ENCODE peak calls at places on chromosomes 6 and 20, in four cellular contexts. A is mesendoderm, W is H9, I is H1. Z is an unnamed sample.

GRCh38 chr6:157283900-157284737 is 39.2 kb downstream of the TMEM242 start:
- DNase-seq in A (no peak), W (no peak), I (no peak), Z (no peak)

GRCh38 chr20:17848649-17849048 is 119.9 kb downstream of the SNX5 start:
- DNase-seq in A (no peak), W (no peak), I (no peak), Z (no peak)

GRCh38 chr20:50420380-50420779 is 89.8 kb upstream of the PTPN1 start:
- DNase-seq in A (no peak), W (no peak), I (no peak), Z (no peak)

GRCh38 chr6:138576303-138576702 is 77.0 kb upstream of the NHSL1 start:
- DNase-seq in A (no peak), W (no peak), I (no peak), Z (no peak)

GRCh38 chr6:15253107-15254073 is 7.5 kb downstream of the JARID2 start:
- DNase-seq in A (no peak), W (no peak), I (no peak), Z (no peak)

GRCh38 chr6:166552600-166552999 is 33.9 kb downstream of the RAMACL start:
- DNase-seq in A (no peak), W (no peak), I (no peak), Z (no peak)

GRCh38 chr6:24864345-24864744 is 65.6 kb upstream of the ARMH2 start:
- DNase-seq in A (no peak), W (no peak), I (no peak), Z (peak)

GRCh38 chr6:160990847-160991410 is 640 bp upstream of the MAP3K4 start:
- DNase-seq in A (no peak), W (no peak), I (no peak), Z (peak)

GRCh38 chr6:163501440-163501839 is 86.9 kb downstream of the QKI start:
- DNase-seq in A (no peak), W (no peak), I (no peak), Z (no peak)

GRCh38 chr6:97293198-97293696 is 10.2 kb upstream of the MMS22L start:
- DNase-seq in A (no peak), W (no peak), I (no peak), Z (peak)

GRCh38 chr6:141925001-141925400 is 207.7 kb upstream of the GJE1 start:
- DNase-seq in A (peak), W (no peak), I (no peak), Z (peak)

GRCh38 chr6:143689852-143690251 is 12.1 kb downstream of the PHACTR2 start:
- DNase-seq in A (no peak), W (no peak), I (no peak), Z (no peak)

GRCh38 chr6:9494864-9495263 is 920.0 kb downstream of the TFAP2A start:
- DNase-seq in A (no peak), W (no peak), I (no peak), Z (peak)

GRCh38 chr6:96755096-96755495 is 82.2 kb downstream of the GPR63 start:
- DNase-seq in A (no peak), W (no peak), I (no peak), Z (no peak)

GRCh38 chr6:44253307-44254101 is 3.8 kb downstream of the SLC35B2 start:
- DNase-seq in A (peak), W (peak), I (no peak), Z (no peak)

GRCh38 chr6:44177691-44178423 is 19.2 kb downstream of the CAPN11 start:
- DNase-seq in A (peak), W (no peak), I (no peak), Z (peak)

GRCh38 chr20:36483919-36484808 is 57.2 kb upstream of the MYL9 start:
- DNase-seq in A (no peak), W (no peak), I (no peak), Z (peak)

GRCh38 chr20:44014807-44015732 is 100.4 kb downstream of the TOX2 start:
- DNase-seq in A (no peak), W (peak), I (no peak), Z (no peak)

GRCh38 chr20:34415079-34415478 is 52.0 kb downstream of the ITCH start:
- DNase-seq in A (no peak), W (no peak), I (no peak), Z (no peak)

GRCh38 chr20:38728911-38729642 is 4.8 kb downstream of the SLC32A1 start:
- DNase-seq in A (peak), W (peak), I (no peak), Z (no peak)

GRCh38 chr20:45318386-45318939 is 10.4 kb upstream of the MATN4 start:
- DNase-seq in A (no peak), W (no peak), I (no peak), Z (no peak)

DNA sequence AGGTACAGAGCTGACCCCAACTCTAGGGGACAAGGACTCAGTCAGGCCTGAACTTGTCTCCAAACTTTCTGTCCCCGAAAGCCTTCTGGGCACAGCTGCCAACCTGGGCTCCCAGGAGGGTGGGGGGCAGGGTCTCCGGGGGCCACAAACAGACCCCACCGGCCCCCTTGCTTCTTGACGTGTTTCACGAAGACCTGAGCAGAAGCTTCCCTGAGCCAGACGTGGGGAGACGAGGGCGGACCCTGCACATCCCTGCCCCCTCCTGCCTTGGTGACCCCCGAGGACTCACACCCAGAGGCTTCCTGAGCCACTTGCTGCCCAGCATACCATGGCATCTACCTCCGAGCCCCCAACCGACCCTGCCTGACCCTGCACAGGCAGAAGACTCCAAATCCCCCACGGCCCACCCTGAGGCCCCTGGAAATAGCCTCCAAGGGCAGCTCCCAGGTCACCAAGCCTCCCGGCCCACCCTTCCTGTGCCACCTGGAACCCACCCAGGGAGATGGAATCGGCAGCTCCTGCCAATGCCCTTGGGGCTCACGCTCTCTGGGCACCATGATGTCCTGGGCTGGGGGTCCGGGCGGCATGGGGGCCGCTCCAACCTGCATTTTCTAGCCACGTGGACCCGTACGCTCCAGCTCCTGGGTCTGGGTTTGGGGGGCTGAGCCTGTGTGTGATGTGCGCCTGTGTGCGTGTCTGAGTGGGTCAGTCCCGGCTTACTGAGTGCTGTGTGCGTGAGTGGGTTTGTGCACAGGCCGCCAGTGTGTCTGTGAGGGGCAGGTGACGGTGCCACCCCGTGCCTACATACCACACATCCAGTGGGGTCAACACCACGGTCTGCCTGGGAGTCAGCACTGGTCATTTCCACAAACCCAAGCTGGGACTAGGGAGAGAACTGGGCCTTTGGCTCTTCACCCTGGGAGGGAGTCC is 2.5 kb upstream of the PTK6 start:
- DNase-seq in A (no peak), W (no peak), I (no peak), Z (no peak)
- H2BK15ac ChIP-seq in A (no peak), W (no peak), I (no peak), Z (no peak)

GRCh38 chr20:63361507-63362425 is 617 bp upstream of the CHRNA4 start:
- DNase-seq in A (no peak), W (peak), I (no peak), Z (no peak)

GRCh38 chr20:63359164-63359934 is 1.8 kb downstream of the CHRNA4 start:
- DNase-seq in A (no peak), W (no peak), I (no peak), Z (no peak)

GRCh38 chr20:63357921-63358905 is 2.9 kb downstream of the CHRNA4 start:
- DNase-seq in A (no peak), W (no peak), I (no peak), Z (no peak)

GRCh38 chr20:63360850-63361497 is at the start of gene CHRNA4:
- DNase-seq in A (no peak), W (no peak), I (no peak), Z (no peak)

DNA sequence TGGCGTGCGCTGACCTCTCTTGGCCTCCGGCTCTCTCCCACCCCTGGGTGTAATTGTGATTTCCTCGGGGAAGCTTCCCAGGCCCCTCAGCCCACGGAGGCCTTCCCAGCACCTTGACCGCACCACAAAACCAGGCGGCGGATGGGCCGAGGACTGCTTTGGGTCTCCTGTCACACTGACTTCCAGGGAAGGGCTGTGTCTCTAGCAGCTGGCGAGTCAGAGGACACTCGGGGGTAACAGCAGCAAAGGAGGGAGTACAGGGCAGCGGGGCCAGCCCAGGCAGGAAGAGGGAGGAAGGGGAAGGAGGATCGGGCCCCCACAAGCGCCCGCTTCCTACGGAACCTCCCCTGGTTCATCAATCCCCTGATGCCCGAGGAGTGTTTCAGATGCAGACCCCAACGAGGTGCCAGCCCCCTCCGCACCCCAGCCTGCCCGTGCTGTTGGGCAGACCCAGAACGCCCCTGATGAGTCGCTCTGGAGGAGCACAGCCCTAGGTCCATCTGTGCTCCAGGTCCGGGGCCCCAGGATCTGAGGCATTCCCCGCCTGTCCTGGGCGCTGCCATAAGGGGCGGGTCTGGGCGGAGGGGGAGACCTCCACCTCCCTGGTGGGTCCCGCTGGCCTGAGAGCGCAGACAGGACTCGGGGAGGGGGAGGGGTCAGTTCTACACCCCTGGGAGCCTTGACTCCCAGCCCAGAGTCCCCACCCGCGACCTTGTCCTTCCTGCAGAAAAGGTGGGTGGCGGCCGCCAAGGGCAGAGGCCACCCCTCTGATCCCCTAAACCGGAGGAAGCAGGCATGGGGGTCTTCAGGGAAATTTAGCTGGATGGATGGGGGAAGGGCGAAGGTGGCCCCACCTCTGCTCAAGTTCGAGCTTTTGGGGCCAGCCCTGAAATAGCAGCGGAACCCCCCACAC is 956 bp downstream of the CHRNA4 start:
- DNase-seq in A (no peak), W (no peak), I (no peak), Z (no peak)
- H3K18ac ChIP-seq in A (no peak), W (no peak), I (no peak), Z (no peak)

GRCh38 chr6:119430820-119431219 is 81.3 kb upstream of the MAN1A1 start:
- DNase-seq in A (peak), W (no peak), I (no peak), Z (no peak)
- H3K56ac ChIP-seq in A (peak), W (no peak), I (no peak), Z (no peak)

DNA sequence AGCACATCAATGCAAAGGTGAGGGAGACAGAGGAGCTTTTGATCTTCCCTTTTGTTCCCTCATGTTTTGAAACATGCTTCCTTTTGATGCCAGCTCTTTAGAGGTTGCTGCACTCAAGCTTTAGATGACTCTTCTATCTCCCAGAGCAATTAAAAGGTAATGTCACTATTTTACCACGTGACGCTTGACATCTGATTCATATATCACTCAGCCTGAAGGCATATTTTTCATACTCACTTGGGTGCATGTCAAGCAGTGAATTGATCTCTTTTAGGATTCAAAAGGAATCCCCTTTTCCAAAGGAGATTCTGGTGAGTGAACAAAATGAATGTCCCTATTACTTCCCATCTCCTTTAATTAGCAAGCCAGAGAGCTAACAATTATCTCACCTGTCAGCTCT is 1026.6 kb downstream of the KIF16B start:
- DNase-seq in A (no peak), W (no peak), I (no peak), Z (no peak)
- H2BK15ac ChIP-seq in A (no peak), W (no peak), I (no peak), Z (no peak)

DNA sequence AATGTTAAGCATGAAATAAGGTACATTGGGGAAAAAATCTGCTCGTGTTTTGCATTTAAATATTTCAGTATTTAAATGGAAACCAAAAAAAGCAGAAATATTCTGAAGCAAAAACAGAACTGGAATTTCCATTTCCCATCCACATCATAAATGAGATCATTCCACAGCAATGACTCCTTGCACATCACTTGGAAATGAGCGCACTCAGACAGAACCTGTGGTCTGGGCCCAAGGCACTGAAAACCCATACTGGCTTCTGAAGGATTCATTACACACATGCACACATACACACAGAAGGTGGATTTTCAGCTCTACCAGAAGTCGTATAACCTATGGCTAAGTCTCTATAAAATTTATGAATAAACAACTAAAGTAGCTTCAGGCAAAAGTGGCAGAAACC is 174.8 kb downstream of the IBTK start:
- DNase-seq in A (no peak), W (no peak), I (no peak), Z (peak)
- H3K18ac ChIP-seq in A (no peak), W (no peak), I (no peak), Z (no peak)

GRCh38 chr20:47498606-47499005 is 3.1 kb upstream of the NCOA3 start:
- DNase-seq in A (no peak), W (no peak), I (no peak), Z (no peak)
- H3K56ac ChIP-seq in A (no peak), W (no peak), I (no peak), Z (no peak)

DNA sequence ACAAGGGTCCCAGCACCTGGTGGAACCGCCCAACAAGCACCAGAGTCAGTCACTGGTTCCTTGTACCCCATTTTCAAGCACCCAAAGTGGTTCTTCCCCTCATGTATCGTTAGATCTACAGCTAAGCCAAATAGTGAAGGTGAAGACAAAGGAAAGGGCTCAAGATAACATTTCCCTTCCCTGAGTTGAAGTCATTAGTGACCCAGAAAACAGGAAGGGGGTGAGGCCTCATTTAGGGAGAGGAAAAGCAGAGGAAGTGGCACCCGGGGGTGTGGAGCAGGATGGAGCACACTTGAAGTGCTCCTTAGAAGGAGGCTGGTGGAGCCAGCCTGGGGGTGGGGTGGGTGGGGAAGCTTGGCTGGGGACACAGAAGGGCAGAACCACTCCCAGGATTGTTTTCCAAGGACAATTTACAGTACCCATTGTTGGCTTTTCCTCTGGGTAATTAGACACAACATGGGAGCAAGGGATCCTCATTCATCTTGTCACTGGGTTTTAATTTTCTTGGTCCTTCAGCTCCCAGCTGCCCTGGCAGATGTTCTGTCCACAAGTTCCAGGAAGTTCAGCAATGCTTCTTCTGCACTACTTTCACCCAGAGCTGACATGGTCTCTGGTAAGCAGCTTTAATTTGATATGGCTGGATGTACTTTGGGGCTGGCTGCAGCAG is 73.3 kb upstream of the CD93 start:
- DNase-seq in A (no peak), W (peak), I (no peak), Z (no peak)
- H2BK15ac ChIP-seq in A (no peak), W (no peak), I (no peak), Z (no peak)

GRCh38 chr6:32836873-32837272 is 1.7 kb downstream of the TAP2 start:
- DNase-seq in A (no peak), W (no peak), I (no peak), Z (no peak)

GRCh38 chr6:32835167-32835893 is 3.2 kb downstream of the TAP2 start:
- DNase-seq in A (no peak), W (no peak), I (no peak), Z (no peak)

GRCh38 chr6:32838114-32838958 is at the start of gene TAP2:
- DNase-seq in A (peak), W (peak), I (no peak), Z (peak)

GRCh38 chr6:32839356-32839755 is 817 bp upstream of the TAP2 start:
- DNase-seq in A (no peak), W (no peak), I (no peak), Z (no peak)

DNA sequence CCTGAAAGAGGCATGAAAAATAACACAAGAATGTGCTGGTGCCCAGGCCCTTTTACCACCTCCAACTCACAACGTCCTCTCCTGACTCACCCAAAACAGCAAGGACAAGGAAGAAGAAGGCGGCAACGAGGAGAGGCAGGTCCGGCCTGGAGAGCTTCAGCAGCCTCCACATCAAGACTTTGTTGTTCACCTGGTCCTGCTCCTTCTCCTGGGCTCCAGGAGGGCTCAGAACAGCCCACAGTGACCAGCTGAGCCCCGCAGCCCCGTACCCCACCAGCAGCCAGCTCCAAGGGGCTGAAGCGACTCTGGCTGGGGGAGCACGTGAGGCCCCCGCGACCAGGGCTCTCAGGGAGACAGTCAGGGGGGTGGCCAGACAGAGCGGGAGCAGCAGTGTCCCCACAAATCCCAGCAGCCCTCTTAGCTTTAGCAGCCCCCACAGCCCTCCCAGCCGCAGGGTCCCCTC is 857 bp downstream of the TAP2 start:
- DNase-seq in A (peak), W (no peak), I (no peak), Z (no peak)
- H3K18ac ChIP-seq in A (no peak), W (peak), I (peak), Z (no peak)

GRCh38 chr20:37527638-37528441 is at the start of gene BLCAP:
- DNase-seq in A (peak), W (peak), I (peak), Z (peak)
- H3K56ac ChIP-seq in A (peak), W (peak), I (peak), Z (peak)

Z was measured in IMR-90.